ENCODE peak calls at places on chromosome 16, in eight cellular contexts. One of them, this sample, is unnamed.

GRCh38 chr16:69187387-69187890 is 475 bp downstream of the SNTB2 start:
- DNase-seq in WERI-Rb-1: peak
- DNase-seq in AG10803: peak
- DNase-seq in transverse colon: peak
- DNase-seq in astrocyte of the cerebellum: no peak
- DNase-seq in testis: peak
- DNase-seq in IMR-90: no peak
- DNase-seq in RWPE1: peak
- DNase-seq in this sample: peak

GRCh38 chr16:72123426-72123825 is 29.8 kb downstream of the DHX38 start:
- DNase-seq in testis: no peak
- DNase-seq in astrocyte of the cerebellum: no peak
- DNase-seq in transverse colon: no peak
- DNase-seq in WERI-Rb-1: no peak
- DNase-seq in IMR-90: no peak
- DNase-seq in RWPE1: no peak
- DNase-seq in AG10803: no peak
- DNase-seq in this sample: no peak

GRCh38 chr16:58047557-58048348 is 22.2 kb downstream of the MMP15 start:
- DNase-seq in testis: no peak
- DNase-seq in AG10803: no peak
- DNase-seq in RWPE1: no peak
- DNase-seq in astrocyte of the cerebellum: no peak
- DNase-seq in transverse colon: no peak
- DNase-seq in IMR-90: no peak
- DNase-seq in WERI-Rb-1: no peak
- DNase-seq in this sample: no peak

GRCh38 chr16:46690281-46691178 is 1.1 kb downstream of the ORC6 start:
- DNase-seq in RWPE1: no peak
- DNase-seq in WERI-Rb-1: no peak
- DNase-seq in transverse colon: peak
- DNase-seq in IMR-90: peak
- DNase-seq in testis: peak
- DNase-seq in AG10803: peak
- DNase-seq in astrocyte of the cerebellum: no peak
- DNase-seq in this sample: peak

GRCh38 chr16:81476732-81477131 is 32.1 kb downstream of the CMIP start:
- DNase-seq in RWPE1: no peak
- DNase-seq in astrocyte of the cerebellum: no peak
- DNase-seq in transverse colon: no peak
- DNase-seq in IMR-90: no peak
- DNase-seq in WERI-Rb-1: no peak
- DNase-seq in AG10803: no peak
- DNase-seq in testis: no peak
- DNase-seq in this sample: no peak

GRCh38 chr16:70634861-70635260 is 11.5 kb upstream of the IL34 start:
- DNase-seq in transverse colon: no peak
- DNase-seq in astrocyte of the cerebellum: no peak
- DNase-seq in WERI-Rb-1: no peak
- DNase-seq in IMR-90: peak
- DNase-seq in testis: no peak
- DNase-seq in RWPE1: no peak
- DNase-seq in AG10803: no peak
- DNase-seq in this sample: no peak

GRCh38 chr16:69848635-69849545 is 86.8 kb downstream of the WWP2 start:
- DNase-seq in IMR-90: peak
- DNase-seq in transverse colon: peak
- DNase-seq in RWPE1: no peak
- DNase-seq in astrocyte of the cerebellum: peak
- DNase-seq in AG10803: peak
- DNase-seq in testis: peak
- DNase-seq in WERI-Rb-1: peak
- DNase-seq in this sample: no peak

GRCh38 chr16:81189100-81189664 is 49.3 kb upstream of the BCO1 start:
- DNase-seq in testis: peak
- DNase-seq in WERI-Rb-1: no peak
- DNase-seq in transverse colon: peak
- DNase-seq in AG10803: peak
- DNase-seq in RWPE1: no peak
- DNase-seq in IMR-90: peak
- DNase-seq in astrocyte of the cerebellum: no peak
- DNase-seq in this sample: no peak

GRCh38 chr16:75263291-75263962 is 12.0 kb upstream of the BCAR1 start:
- DNase-seq in astrocyte of the cerebellum: no peak
- DNase-seq in transverse colon: no peak
- DNase-seq in WERI-Rb-1: no peak
- DNase-seq in AG10803: no peak
- DNase-seq in testis: no peak
- DNase-seq in RWPE1: no peak
- DNase-seq in IMR-90: no peak
- DNase-seq in this sample: no peak

GRCh38 chr16:48272837-48273421 is 25.6 kb upstream of the ABCC11 start:
- DNase-seq in astrocyte of the cerebellum: no peak
- DNase-seq in IMR-90: no peak
- DNase-seq in WERI-Rb-1: no peak
- DNase-seq in RWPE1: no peak
- DNase-seq in transverse colon: no peak
- DNase-seq in AG10803: no peak
- DNase-seq in testis: no peak
- DNase-seq in this sample: no peak

GRCh38 chr16:77760800-77761199 is 27.6 kb upstream of the VAT1L start:
- DNase-seq in astrocyte of the cerebellum: no peak
- DNase-seq in WERI-Rb-1: no peak
- DNase-seq in IMR-90: peak
- DNase-seq in transverse colon: no peak
- DNase-seq in AG10803: no peak
- DNase-seq in testis: no peak
- DNase-seq in RWPE1: no peak
- DNase-seq in this sample: no peak

GRCh38 chr16:63789603-63790002 is 1332.3 kb downstream of the CDH11 start:
- DNase-seq in WERI-Rb-1: peak
- DNase-seq in astrocyte of the cerebellum: no peak
- DNase-seq in testis: peak
- DNase-seq in IMR-90: no peak
- DNase-seq in RWPE1: no peak
- DNase-seq in transverse colon: no peak
- DNase-seq in AG10803: no peak
- DNase-seq in this sample: no peak

GRCh38 chr16:10668322-10669045 is 26.2 kb downstream of the TEKT5 start:
- DNase-seq in WERI-Rb-1: peak
- DNase-seq in astrocyte of the cerebellum: peak
- DNase-seq in transverse colon: no peak
- DNase-seq in RWPE1: peak
- DNase-seq in testis: no peak
- DNase-seq in AG10803: peak
- DNase-seq in IMR-90: peak
- DNase-seq in this sample: peak

GRCh38 chr16:75559564-75560372 is 3.7 kb upstream of the TMEM231 start:
- DNase-seq in astrocyte of the cerebellum: no peak
- DNase-seq in IMR-90: peak
- DNase-seq in WERI-Rb-1: no peak
- DNase-seq in AG10803: peak
- DNase-seq in transverse colon: no peak
- DNase-seq in RWPE1: no peak
- DNase-seq in testis: peak
- DNase-seq in this sample: no peak

GRCh38 chr16:71748226-71748625 is 23.7 kb upstream of the PHLPP2 start:
- DNase-seq in AG10803: no peak
- DNase-seq in WERI-Rb-1: no peak
- DNase-seq in IMR-90: no peak
- DNase-seq in testis: no peak
- DNase-seq in transverse colon: no peak
- DNase-seq in RWPE1: no peak
- DNase-seq in astrocyte of the cerebellum: no peak
- DNase-seq in this sample: no peak

GRCh38 chr16:87572959-87573358 is 29.3 kb upstream of the JPH3 start:
- DNase-seq in IMR-90: no peak
- DNase-seq in testis: no peak
- DNase-seq in AG10803: no peak
- DNase-seq in RWPE1: no peak
- DNase-seq in WERI-Rb-1: no peak
- DNase-seq in transverse colon: no peak
- DNase-seq in astrocyte of the cerebellum: no peak
- DNase-seq in this sample: no peak

GRCh38 chr16:87569601-87570559 is 32.4 kb upstream of the JPH3 start:
- DNase-seq in RWPE1: no peak
- DNase-seq in testis: no peak
- DNase-seq in transverse colon: no peak
- DNase-seq in AG10803: no peak
- DNase-seq in astrocyte of the cerebellum: no peak
- DNase-seq in WERI-Rb-1: no peak
- DNase-seq in IMR-90: no peak
- DNase-seq in this sample: no peak

GRCh38 chr16:87571868-87572244 is 30.5 kb upstream of the JPH3 start:
- DNase-seq in astrocyte of the cerebellum: no peak
- DNase-seq in IMR-90: no peak
- DNase-seq in testis: no peak
- DNase-seq in transverse colon: no peak
- DNase-seq in WERI-Rb-1: no peak
- DNase-seq in RWPE1: no peak
- DNase-seq in AG10803: no peak
- DNase-seq in this sample: no peak

GRCh38 chr16:87570564-87570937 is 31.8 kb upstream of the JPH3 start:
- DNase-seq in AG10803: no peak
- DNase-seq in astrocyte of the cerebellum: no peak
- DNase-seq in RWPE1: no peak
- DNase-seq in transverse colon: no peak
- DNase-seq in testis: no peak
- DNase-seq in IMR-90: no peak
- DNase-seq in WERI-Rb-1: no peak
- DNase-seq in this sample: no peak

GRCh38 chr16:87570938-87571867 is 31.1 kb upstream of the JPH3 start:
- DNase-seq in transverse colon: peak
- DNase-seq in astrocyte of the cerebellum: no peak
- DNase-seq in WERI-Rb-1: peak
- DNase-seq in RWPE1: no peak
- DNase-seq in AG10803: peak
- DNase-seq in IMR-90: peak
- DNase-seq in testis: peak
- DNase-seq in this sample: peak
- TF ChIP-seq CTCF in transverse colon: peak
- TF ChIP-seq CTCF in astrocyte of the cerebellum: peak
- TF ChIP-seq CTCF in WERI-Rb-1: peak
- TF ChIP-seq CTCF in RWPE1: peak
- TF ChIP-seq CTCF in AG10803: peak
- TF ChIP-seq CTCF in IMR-90: peak
- TF ChIP-seq CTCF in testis: peak
- TF ChIP-seq CTCF in this sample: peak

GRCh38 chr16:24504467-24505345 is 34.7 kb upstream of the RBBP6 start:
- DNase-seq in RWPE1: peak
- DNase-seq in WERI-Rb-1: peak
- DNase-seq in testis: peak
- DNase-seq in astrocyte of the cerebellum: peak
- DNase-seq in AG10803: peak
- DNase-seq in IMR-90: peak
- DNase-seq in transverse colon: peak
- DNase-seq in this sample: peak

GRCh38 chr16:24493859-24494258 is 45.5 kb upstream of the RBBP6 start:
- DNase-seq in testis: no peak
- DNase-seq in AG10803: no peak
- DNase-seq in RWPE1: peak
- DNase-seq in transverse colon: no peak
- DNase-seq in WERI-Rb-1: no peak
- DNase-seq in IMR-90: no peak
- DNase-seq in astrocyte of the cerebellum: no peak
- DNase-seq in this sample: no peak

GRCh38 chr16:24497405-24497804 is 42.0 kb upstream of the RBBP6 start:
- DNase-seq in astrocyte of the cerebellum: no peak
- DNase-seq in AG10803: peak
- DNase-seq in transverse colon: no peak
- DNase-seq in testis: no peak
- DNase-seq in RWPE1: peak
- DNase-seq in WERI-Rb-1: peak
- DNase-seq in IMR-90: peak
- DNase-seq in this sample: no peak

DNA sequence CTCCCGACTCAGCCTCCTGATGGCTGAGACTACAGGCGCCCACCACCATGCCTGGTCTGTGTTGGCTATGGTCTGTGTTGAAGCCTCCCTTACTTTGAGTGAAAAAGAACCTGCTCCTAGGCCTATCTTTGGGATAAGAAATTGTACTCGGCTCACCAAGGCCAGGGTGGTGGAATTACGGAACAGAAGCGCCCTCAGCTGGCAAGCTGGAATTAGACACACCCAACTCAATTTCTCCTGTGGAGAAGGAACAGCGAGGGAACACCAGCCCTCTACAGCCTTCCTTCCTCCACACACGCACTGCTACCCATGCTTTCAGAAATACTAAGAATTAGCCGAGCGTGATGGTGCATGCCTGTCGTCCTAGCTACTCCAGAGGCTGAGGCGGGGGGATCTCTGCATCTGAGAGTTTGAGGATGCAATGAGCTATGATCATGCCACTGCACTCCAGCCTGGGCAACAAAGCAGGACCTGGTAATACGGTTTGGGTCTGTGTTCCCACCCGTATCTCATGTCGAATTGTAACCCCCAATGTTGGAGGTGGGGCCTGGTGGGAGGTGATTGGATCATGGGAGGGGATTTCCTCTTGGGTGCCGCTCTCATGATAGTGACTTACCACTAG is 40.1 kb upstream of the RBBP6 start:
- DNase-seq in AG10803: peak
- DNase-seq in astrocyte of the cerebellum: no peak
- DNase-seq in transverse colon: peak
- DNase-seq in WERI-Rb-1: peak
- DNase-seq in RWPE1: peak
- DNase-seq in IMR-90: peak
- DNase-seq in testis: peak
- DNase-seq in this sample: peak
- TF ChIP-seq CTCF in AG10803: peak
- TF ChIP-seq CTCF in astrocyte of the cerebellum: peak
- TF ChIP-seq CTCF in transverse colon: peak
- TF ChIP-seq CTCF in WERI-Rb-1: peak
- TF ChIP-seq CTCF in RWPE1: no peak
- TF ChIP-seq CTCF in IMR-90: peak
- TF ChIP-seq CTCF in testis: no peak
- TF ChIP-seq CTCF in this sample: peak

GRCh38 chr16:383326-384020 is 1.7 kb upstream of the PGAP6 start:
- DNase-seq in AG10803: no peak
- DNase-seq in IMR-90: no peak
- DNase-seq in WERI-Rb-1: no peak
- DNase-seq in transverse colon: peak
- DNase-seq in RWPE1: no peak
- DNase-seq in astrocyte of the cerebellum: no peak
- DNase-seq in testis: no peak
- DNase-seq in this sample: no peak
- TF ChIP-seq CTCF in AG10803: no peak
- TF ChIP-seq CTCF in IMR-90: no peak
- TF ChIP-seq CTCF in WERI-Rb-1: no peak
- TF ChIP-seq CTCF in transverse colon: no peak
- TF ChIP-seq CTCF in RWPE1: no peak
- TF ChIP-seq CTCF in astrocyte of the cerebellum: no peak
- TF ChIP-seq CTCF in testis: no peak
- TF ChIP-seq CTCF in this sample: no peak

DNA sequence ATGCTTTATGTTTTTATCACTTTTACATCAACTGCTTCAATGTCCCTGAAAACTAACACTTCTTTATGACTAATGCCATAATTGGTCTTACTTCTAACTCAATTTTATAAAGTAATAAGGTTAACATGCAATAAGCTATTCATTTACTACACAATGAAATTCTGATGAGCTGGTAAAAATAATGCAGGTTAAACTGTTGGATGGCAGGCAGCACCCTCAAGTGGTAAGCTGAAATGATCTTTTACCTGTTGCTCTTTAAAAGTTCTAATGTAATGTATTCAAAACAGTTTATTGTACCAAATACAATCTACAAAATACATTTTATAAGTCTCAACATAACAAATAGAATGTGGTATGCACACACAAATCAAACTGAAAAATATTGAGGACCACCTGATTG is 1280.3 kb downstream of the CDH8 start:
- DNase-seq in testis: no peak
- DNase-seq in IMR-90: no peak
- DNase-seq in transverse colon: no peak
- DNase-seq in astrocyte of the cerebellum: peak
- DNase-seq in RWPE1: no peak
- DNase-seq in AG10803: peak
- DNase-seq in WERI-Rb-1: no peak
- DNase-seq in this sample: no peak
- TF ChIP-seq CTCF in testis: no peak
- TF ChIP-seq CTCF in IMR-90: no peak
- TF ChIP-seq CTCF in transverse colon: no peak
- TF ChIP-seq CTCF in astrocyte of the cerebellum: peak
- TF ChIP-seq CTCF in RWPE1: no peak
- TF ChIP-seq CTCF in AG10803: peak
- TF ChIP-seq CTCF in WERI-Rb-1: peak
- TF ChIP-seq CTCF in this sample: no peak